ENCODE peak calls at places on chromosome 2, in four cellular contexts. S is fibroblast of pulmonary artery, N is tibial nerve, H is spleen. V is an unnamed sample.

GRCh38 chr2:23385748-23386421 is 906 bp downstream of the KLHL29 start:
- DNase-seq in S (peak), N (no peak), H (no peak), V (no peak)

GRCh38 chr2:57022496-57022895 is 838.7 kb downstream of the CCDC85A start:
- DNase-seq in S (peak), N (no peak), H (no peak), V (no peak)

GRCh38 chr2:229081411-229081810 is 189.7 kb downstream of the PID1 start:
- DNase-seq in S (no peak), N (no peak), H (no peak), V (no peak)

GRCh38 chr2:200173691-200174090 is 132.8 kb upstream of the SPATS2L start:
- DNase-seq in S (no peak), N (no peak), H (no peak), V (no peak)

GRCh38 chr2:74019516-74019915 is 34.8 kb downstream of the TET3 start:
- DNase-seq in S (no peak), N (no peak), H (no peak), V (no peak)

GRCh38 chr2:74440005-74440377 is 1.7 kb downstream of the RTKN start:
- DNase-seq in S (peak), N (peak), H (peak), V (no peak)

GRCh38 chr2:207914716-207915115 is 110.6 kb downstream of the PLEKHM3 start:
- DNase-seq in S (no peak), N (no peak), H (no peak), V (peak)

GRCh38 chr2:12774381-12774780 is 57.6 kb downstream of the TRIB2 start:
- DNase-seq in S (peak), N (no peak), H (no peak), V (no peak)

GRCh38 chr2:36613801-36614200 is 15.8 kb upstream of the FEZ2 start:
- DNase-seq in S (no peak), N (no peak), H (no peak), V (no peak)

GRCh38 chr2:165572155-165572554 is 102.7 kb downstream of the CSRNP3 start:
- DNase-seq in S (no peak), N (no peak), H (no peak), V (no peak)

GRCh38 chr2:202112041-202112440 is 39.0 kb downstream of the KIAA2012 start:
- DNase-seq in S (no peak), N (no peak), H (no peak), V (no peak)

GRCh38 chr2:98298685-98299180 is 47.5 kb upstream of the CNGA3 start:
- DNase-seq in S (no peak), N (no peak), H (no peak), V (no peak)

GRCh38 chr2:98299506-98299905 is 46.8 kb upstream of the CNGA3 start:
- DNase-seq in S (no peak), N (no peak), H (no peak), V (no peak)

GRCh38 chr2:98296435-98296834 is 49.8 kb upstream of the CNGA3 start:
- DNase-seq in S (no peak), N (no peak), H (no peak), V (no peak)

GRCh38 chr2:98297817-98298684 is 48.2 kb upstream of the CNGA3 start:
- DNase-seq in S (no peak), N (no peak), H (no peak), V (no peak)

DNA sequence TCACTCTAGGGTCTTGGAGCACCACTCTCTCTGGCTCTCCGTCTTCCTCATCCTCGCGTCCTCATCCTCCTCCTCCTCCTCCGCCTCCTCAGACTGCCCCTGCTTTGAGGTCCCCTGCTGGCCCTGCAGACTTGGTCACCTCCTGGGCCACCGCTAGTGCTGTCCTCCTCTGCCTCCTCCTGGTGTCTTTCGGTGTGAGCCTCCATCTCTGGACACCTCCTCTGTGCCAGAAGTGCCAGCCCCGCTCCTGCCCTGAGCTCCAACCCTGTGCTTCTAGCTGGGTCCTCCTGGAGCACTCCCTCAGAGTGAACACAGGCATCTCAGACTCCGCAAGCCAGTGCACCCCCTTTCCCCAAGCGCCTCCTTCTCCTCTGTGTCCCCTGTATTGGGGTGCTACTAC is 45.8 kb upstream of the CNGA3 start:
- DNase-seq in S (no peak), N (no peak), H (no peak), V (no peak)
- TF ChIP-seq CTCF in S (no peak), N (no peak), H (no peak), V (no peak)

GRCh38 chr2:240571314-240571973 is 3.2 kb downstream of the RNPEPL1 start:
- DNase-seq in S (no peak), N (no peak), H (peak), V (no peak)

GRCh38 chr2:240570531-240571313 is 2.4 kb downstream of the RNPEPL1 start:
- DNase-seq in S (no peak), N (no peak), H (peak), V (no peak)

GRCh38 chr2:240569523-240569997 is 1.3 kb downstream of the RNPEPL1 start:
- DNase-seq in S (no peak), N (no peak), H (no peak), V (no peak)

GRCh38 chr2:240568678-240569522 is 616 bp downstream of the RNPEPL1 start:
- DNase-seq in S (peak), N (no peak), H (peak), V (no peak)

DNA sequence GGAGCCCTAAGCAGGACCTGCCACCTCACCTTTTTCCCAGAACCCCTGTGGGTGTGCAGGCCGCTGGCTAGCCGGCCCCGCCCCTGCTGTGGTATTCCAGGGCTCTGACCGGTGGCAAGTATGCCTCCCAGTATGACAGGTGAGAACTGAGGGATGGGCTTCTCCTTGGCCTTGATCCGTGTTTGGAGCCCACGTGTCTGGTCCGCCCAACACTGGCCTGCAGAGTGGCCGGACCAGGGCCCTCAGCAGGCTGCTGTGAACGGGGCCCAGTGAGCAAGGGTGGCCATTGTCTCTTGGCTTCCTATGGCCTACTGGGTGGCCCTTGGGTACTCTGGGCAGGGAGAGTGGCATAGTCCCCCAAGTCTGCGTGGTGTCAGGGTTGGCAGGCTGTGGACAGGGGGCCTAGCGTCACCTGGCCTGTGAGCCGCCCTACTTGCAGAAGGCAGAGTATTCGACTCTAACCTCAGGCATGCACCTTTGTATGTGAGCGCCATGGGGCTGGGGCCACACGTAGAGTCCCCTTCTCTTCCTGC is 1.8 kb downstream of the RNPEPL1 start:
- DNase-seq in S (no peak), N (no peak), H (peak), V (no peak)
- H3K4me3 ChIP-seq in S (no peak), N (peak), H (peak), V (no peak)

GRCh38 chr2:16196687-16197503 is 256.5 kb downstream of the MYCN start:
- DNase-seq in S (no peak), N (no peak), H (no peak), V (peak)
- TF ChIP-seq CTCF in S (no peak), N (no peak), H (no peak), V (no peak)

DNA sequence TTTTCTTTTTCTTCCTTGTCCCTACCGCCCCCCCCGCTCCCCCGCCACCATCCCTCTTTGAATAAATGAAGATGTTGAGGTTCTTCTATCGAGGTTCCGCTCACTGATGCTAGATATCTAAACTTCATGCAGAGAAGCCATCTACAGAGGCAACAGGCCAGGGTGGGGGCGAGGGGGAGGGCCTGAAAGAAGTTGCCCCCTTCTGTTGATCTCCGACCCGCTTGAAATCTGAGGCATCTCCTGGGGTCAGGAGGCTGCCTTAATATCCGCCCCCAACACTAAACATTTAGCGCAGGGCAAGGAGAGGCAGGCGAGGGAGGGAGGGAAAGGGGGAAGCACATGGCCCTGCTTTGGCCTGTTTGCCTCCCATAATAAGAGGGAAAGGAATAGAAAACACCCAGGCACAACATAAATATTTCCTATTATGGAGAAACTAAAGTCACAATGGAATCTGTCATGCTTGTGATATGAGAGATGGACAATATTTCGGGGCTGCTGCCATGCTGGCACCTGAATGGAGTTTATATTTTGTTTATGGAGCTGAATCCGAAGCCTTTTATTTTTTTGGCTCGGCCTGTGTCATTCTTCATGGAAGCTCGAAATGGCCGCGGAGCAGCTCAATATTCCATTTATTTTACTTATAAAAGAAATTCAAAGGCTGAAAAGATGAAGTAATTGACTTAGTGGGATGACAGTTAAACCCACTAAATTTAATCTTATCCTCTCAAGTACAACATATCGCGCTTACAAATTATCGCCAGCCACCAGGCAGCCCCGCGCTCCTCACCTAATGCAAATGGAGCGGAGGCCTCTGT is 221.1 kb downstream of the INSIG2 start:
- DNase-seq in S (no peak), N (no peak), H (no peak), V (no peak)
- H3K4me3 ChIP-seq in S (peak), N (peak), H (peak), V (peak)

GRCh38 chr2:58700621-58701020 is 459.5 kb upstream of the FANCL start:
- DNase-seq in S (no peak), N (no peak), H (no peak), V (peak)

GRCh38 chr2:58698610-58699009 is 457.5 kb upstream of the FANCL start:
- DNase-seq in S (no peak), N (no peak), H (no peak), V (no peak)

GRCh38 chr2:58701688-58702301 is 460.7 kb upstream of the FANCL start:
- DNase-seq in S (no peak), N (no peak), H (no peak), V (no peak)

GRCh38 chr2:58699412-58699811 is 458.3 kb upstream of the FANCL start:
- DNase-seq in S (no peak), N (no peak), H (no peak), V (no peak)

DNA sequence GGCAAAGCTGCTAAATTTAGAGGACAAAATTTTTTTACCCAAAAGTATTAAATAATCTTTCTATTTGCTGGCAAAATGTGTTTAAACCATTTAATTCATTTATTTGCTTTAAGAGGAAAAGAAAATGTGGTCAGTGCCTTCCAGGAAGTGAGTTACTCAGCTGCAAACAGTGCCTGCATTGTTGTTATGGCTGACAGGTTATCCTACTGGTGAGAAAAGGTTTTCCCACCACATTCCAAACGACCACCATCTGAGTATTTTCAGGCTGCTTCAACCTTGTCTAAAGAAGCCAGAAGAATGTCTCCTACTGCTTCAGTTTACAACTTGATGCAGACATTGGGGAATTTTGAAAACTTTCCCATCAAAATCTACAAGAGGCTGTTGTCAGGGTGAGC is 461.2 kb upstream of the FANCL start:
- DNase-seq in S (peak), N (no peak), H (no peak), V (peak)
- TF ChIP-seq CTCF in S (no peak), N (no peak), H (no peak), V (no peak)

GRCh38 chr2:46827274-46827930 is 88.2 kb downstream of the MCFD2 start:
- DNase-seq in S (peak), N (no peak), H (no peak), V (no peak)
- H3K4me3 ChIP-seq in S (no peak), N (no peak), H (no peak), V (no peak)

DNA sequence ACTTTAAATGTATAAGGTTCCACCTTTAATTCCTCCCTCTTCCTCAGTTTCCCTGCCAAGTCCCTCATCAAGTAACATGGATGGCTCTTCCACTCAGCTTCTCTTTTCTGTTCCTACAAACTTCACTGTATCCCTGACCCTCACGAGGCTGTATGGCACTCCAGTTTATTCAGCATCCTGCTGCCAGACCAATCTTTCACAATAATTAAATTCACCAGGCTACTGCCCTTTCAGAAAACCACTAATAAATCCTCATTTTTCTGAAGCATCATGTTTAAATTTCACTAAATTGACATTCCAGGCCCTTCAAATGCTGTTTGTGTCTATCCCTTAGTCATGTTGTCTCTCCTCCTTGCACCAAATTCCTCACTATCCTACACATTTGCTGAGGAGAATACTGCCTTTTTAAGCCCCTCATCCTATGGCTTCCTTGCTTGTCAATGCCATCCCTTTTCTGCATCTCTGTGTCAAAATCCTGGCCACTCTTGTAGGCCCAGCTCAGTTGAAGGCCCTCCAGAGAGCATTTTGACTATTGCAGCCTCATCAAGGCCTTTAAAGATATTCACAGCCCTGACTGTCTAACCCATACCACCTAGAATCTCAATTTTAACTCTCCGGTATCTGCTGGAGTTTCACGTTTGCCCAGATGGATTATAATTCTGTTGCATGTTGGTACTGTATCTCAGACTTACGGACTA is 22.8 kb upstream of the ASNSD1 start:
- DNase-seq in S (no peak), N (no peak), H (no peak), V (no peak)
- TF ChIP-seq CTCF in S (no peak), N (no peak), H (no peak), V (no peak)

V was measured in bronchial epithelial cell.